ENCODE peak calls at places on chromosomes 6 and 20, in four cellular contexts. Z is non-pigmented ciliary epithelial cell, L is NCI-H345, K is AG09319. T is an unnamed sample.

GRCh38 chr20:49750611-49751396 is 37.1 kb upstream of the B4GALT5 start:
- DNase-seq in Z (no peak), L (no peak), K (no peak), T (no peak)

GRCh38 chr6:139250296-139251274 is 41.2 kb downstream of the TXLNB start:
- DNase-seq in Z (no peak), L (peak), K (no peak), T (no peak)

GRCh38 chr6:2797564-2798014 is 32.4 kb downstream of the WRNIP1 start:
- DNase-seq in Z (no peak), L (no peak), K (no peak), T (no peak)

GRCh38 chr6:96391776-96392175 is 129.8 kb upstream of the UFL1 start:
- DNase-seq in Z (no peak), L (peak), K (no peak), T (no peak)

GRCh38 chr6:161889324-161889723 is 615.5 kb upstream of the AGPAT4 start:
- DNase-seq in Z (no peak), L (no peak), K (no peak), T (no peak)

GRCh38 chr6:160634706-160635105 is 29.4 kb downstream of the LPA start:
- DNase-seq in Z (no peak), L (no peak), K (no peak), T (peak)

GRCh38 chr6:125111219-125111983 is 42.2 kb upstream of the TPD52L1 start:
- DNase-seq in Z (no peak), L (no peak), K (no peak), T (no peak)

GRCh38 chr20:2172305-2173175 is 70.9 kb downstream of the STK35 start:
- DNase-seq in Z (no peak), L (peak), K (peak), T (peak)

GRCh38 chr6:74705451-74705850 is 500.4 kb downstream of the COL12A1 start:
- DNase-seq in Z (no peak), L (no peak), K (no peak), T (no peak)

GRCh38 chr20:62979310-62979709 is 26.8 kb downstream of the SLC17A9 start:
- DNase-seq in Z (no peak), L (no peak), K (no peak), T (no peak)

GRCh38 chr20:14707865-14708574 is 370.6 kb upstream of the FLRT3 start:
- DNase-seq in Z (no peak), L (no peak), K (no peak), T (no peak)

GRCh38 chr20:46520976-46521579 is 7.7 kb upstream of the ZNF334 start:
- DNase-seq in Z (peak), L (peak), K (peak), T (no peak)

GRCh38 chr6:161542581-161542980 is 268.7 kb upstream of the AGPAT4 start:
- DNase-seq in Z (no peak), L (no peak), K (no peak), T (no peak)

GRCh38 chr6:4446982-4447381 is 311.6 kb upstream of the ECI2 start:
- DNase-seq in Z (no peak), L (no peak), K (no peak), T (no peak)

GRCh38 chr6:11229267-11230043 is 3.0 kb downstream of the NEDD9 start:
- DNase-seq in Z (no peak), L (no peak), K (no peak), T (no peak)

GRCh38 chr20:60131375-60131774 is 173.2 kb downstream of the CDH26 start:
- DNase-seq in Z (no peak), L (no peak), K (no peak), T (no peak)

GRCh38 chr6:99588618-99589289 is 17.9 kb upstream of the PRDM13 start:
- DNase-seq in Z (no peak), L (peak), K (peak), T (peak)

GRCh38 chr6:136521891-136522290 is 28.3 kb downstream of the MAP7 start:
- DNase-seq in Z (no peak), L (no peak), K (no peak), T (no peak)

GRCh38 chr6:169291639-169292339 is 38.1 kb upstream of the THBS2 start:
- DNase-seq in Z (no peak), L (no peak), K (no peak), T (no peak)

GRCh38 chr6:139944131-139944530 is 569.7 kb upstream of the CITED2 start:
- DNase-seq in Z (no peak), L (no peak), K (no peak), T (no peak)

GRCh38 chr6:37547564-37548061 is 47.9 kb upstream of the CCDC167 start:
- DNase-seq in Z (no peak), L (peak), K (no peak), T (no peak)

GRCh38 chr20:23918101-23918862 is 38.7 kb upstream of the CST5 start:
- DNase-seq in Z (no peak), L (no peak), K (no peak), T (no peak)

GRCh38 chr6:3382399-3383279 is 74.2 kb downstream of the SLC22A23 start:
- DNase-seq in Z (no peak), L (no peak), K (no peak), T (no peak)

GRCh38 chr6:43812850-43813584 is 43.0 kb downstream of the VEGFA start:
- DNase-seq in Z (no peak), L (no peak), K (no peak), T (peak)

GRCh38 chr20:38324159-38324558 is 20.2 kb downstream of the BPI start:
- DNase-seq in Z (no peak), L (no peak), K (no peak), T (no peak)

GRCh38 chr6:55678330-55679224 is 99.6 kb upstream of the HMGCLL1 start:
- DNase-seq in Z (no peak), L (no peak), K (no peak), T (no peak)

GRCh38 chr20:1415667-1416468 is 23.0 kb upstream of the FKBP1A start:
- DNase-seq in Z (peak), L (no peak), K (peak), T (no peak)

GRCh38 chr6:7052441-7052936 is 55.3 kb upstream of the RREB1 start:
- DNase-seq in Z (peak), L (no peak), K (no peak), T (peak)

GRCh38 chr20:37944456-37944981 is 41.6 kb downstream of the VSTM2L start:
- DNase-seq in Z (no peak), L (no peak), K (no peak), T (peak)

GRCh38 chr6:3876131-3876530 is 27.0 kb downstream of the FAM50B start:
- DNase-seq in Z (no peak), L (no peak), K (no peak), T (no peak)

GRCh38 chr6:75849329-75850025 is 100.4 kb downstream of the MYO6 start:
- DNase-seq in Z (no peak), L (no peak), K (no peak), T (no peak)